ENCODE peak calls at places on chromosome 2, in nine cellular contexts. R, M, S, C, G, J, O, L and I are unnamed samples.

GRCh38 chr2:84285056-84285747 is 173.9 kb downstream of the SUCLG1 start:
- DNase-seq in C (no peak), R (no peak), M (no peak), L (no peak), G (no peak), J (no peak), O (no peak), S (no peak), I (no peak)

GRCh38 chr2:31739156-31739555 is 158.4 kb upstream of the SRD5A2 start:
- DNase-seq in L (no peak), M (no peak), O (no peak), G (no peak), C (no peak), S (no peak), J (no peak), R (no peak), I (no peak)

GRCh38 chr2:3667151-3667631 is 9.2 kb downstream of the ALLC start:
- DNase-seq in R (no peak), J (no peak), L (no peak), O (no peak), G (no peak), C (peak; percentile 57), S (peak; percentile 40), M (no peak), I (no peak)

GRCh38 chr2:206805922-206806607 is 40.7 kb downstream of the FASTKD2 start:
- DNase-seq in S (no peak), M (no peak), L (no peak), O (no peak), J (no peak), R (no peak), C (no peak), G (no peak), I (no peak)

GRCh38 chr2:163878718-163879117 is 142.9 kb upstream of the FIGN start:
- DNase-seq in O (peak; percentile 28), M (peak; percentile 9), R (no peak), S (peak; percentile 71), G (no peak), J (no peak), L (no peak), C (peak; percentile 27), I (no peak)

GRCh38 chr2:64222351-64222750 is 78.1 kb upstream of the PELI1 start:
- DNase-seq in R (peak; percentile 66), C (no peak), O (no peak), S (no peak), L (no peak), G (no peak), M (no peak), J (no peak), I (no peak)

GRCh38 chr2:146642066-146642465 is 1202.8 kb upstream of the ACVR2A start:
- DNase-seq in O (no peak), R (no peak), G (no peak), J (no peak), L (peak; percentile 58), S (no peak), M (no peak), C (no peak), I (no peak)

GRCh38 chr2:104919127-104919526 is 65.2 kb downstream of the POU3F3 start:
- DNase-seq in R (no peak), M (no peak), L (no peak), C (peak; percentile 11), O (peak; percentile 29), S (no peak), J (no peak), G (no peak), I (no peak)

GRCh38 chr2:100200985-100201384 is 58.6 kb upstream of the AFF3 start:
- DNase-seq in J (peak; percentile 21), M (no peak), C (no peak), O (no peak), R (no peak), G (no peak), S (no peak), L (no peak), I (no peak)

GRCh38 chr2:240578488-240578887 is 8.0 kb upstream of the CAPN10 start:
- DNase-seq in O (no peak), J (no peak), G (no peak), L (no peak), C (no peak), S (no peak), M (no peak), R (no peak), I (no peak)

GRCh38 chr2:232211743-232212686 is 166.5 kb upstream of the ALPP start:
- DNase-seq in J (no peak), S (no peak), G (no peak), R (no peak), O (no peak), M (no peak), C (no peak), L (no peak), I (no peak)

GRCh38 chr2:213562539-213563180 is 278.4 kb downstream of the SPAG16 start:
- DNase-seq in G (no peak), L (no peak), S (no peak), C (no peak), J (no peak), O (no peak), R (no peak), M (no peak), I (no peak)

GRCh38 chr2:15154289-15154688 is 406.8 kb downstream of the NBAS start:
- DNase-seq in L (no peak), S (no peak), G (no peak), O (no peak), C (no peak), J (no peak), R (no peak), M (no peak), I (no peak)

DNA sequence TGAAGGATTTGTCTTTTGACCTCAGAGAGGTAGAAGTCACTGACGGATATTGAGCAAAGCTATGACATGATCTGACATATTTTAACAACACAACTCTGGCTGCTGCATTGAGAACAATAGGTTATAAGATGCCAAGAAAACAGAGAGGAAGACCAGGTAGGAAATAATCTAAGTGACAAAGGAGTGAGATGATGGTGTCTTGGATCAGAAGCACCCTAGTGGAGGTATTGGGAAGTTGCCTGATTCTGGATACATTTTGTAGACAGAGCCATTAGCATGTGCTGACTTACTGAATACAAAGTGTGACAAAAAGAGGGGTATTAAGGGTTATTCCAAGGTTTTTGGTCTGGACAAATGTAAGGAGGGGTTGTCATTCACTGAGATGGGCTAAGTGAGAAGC is 1438.1 kb downstream of the DPP10 start:
- DNase-seq in L (no peak), G (no peak), J (no peak), R (no peak), S (no peak), O (no peak), C (no peak), M (no peak), I (no peak)
- TF ChIP-seq CTCF in L (no peak), G (no peak), J (no peak), R (peak; percentile 41), S (peak; percentile 72), O (no peak), C (no peak), M (no peak), I (no peak)

GRCh38 chr2:26471278-26471677 is 6.6 kb downstream of the OTOF start:
- DNase-seq in L (peak; percentile 46), C (no peak), M (no peak), O (no peak), S (no peak), G (no peak), J (no peak), R (no peak), I (no peak)
- TF ChIP-seq CTCF in L (no peak), C (peak; percentile 45), M (no peak), O (no peak), S (peak; percentile 55), G (no peak), J (no peak), R (no peak), I (no peak)

GRCh38 chr2:101777337-101777736 is 79.8 kb downstream of the MAP4K4 start:
- DNase-seq in O (no peak), G (no peak), M (no peak), S (no peak), R (no peak), L (no peak), C (no peak), J (no peak), I (no peak)

GRCh38 chr2:101778102-101778501 is 80.6 kb downstream of the MAP4K4 start:
- DNase-seq in J (no peak), S (no peak), R (no peak), G (no peak), C (no peak), M (no peak), L (no peak), O (no peak), I (no peak)

GRCh38 chr2:101775636-101776035 is 78.1 kb downstream of the MAP4K4 start:
- DNase-seq in L (no peak), J (no peak), C (no peak), S (no peak), O (no peak), G (no peak), M (no peak), R (no peak), I (no peak)

GRCh38 chr2:101775092-101775491 is 77.6 kb downstream of the MAP4K4 start:
- DNase-seq in L (no peak), G (no peak), C (no peak), O (no peak), R (no peak), M (no peak), J (no peak), S (no peak), I (no peak)

DNA sequence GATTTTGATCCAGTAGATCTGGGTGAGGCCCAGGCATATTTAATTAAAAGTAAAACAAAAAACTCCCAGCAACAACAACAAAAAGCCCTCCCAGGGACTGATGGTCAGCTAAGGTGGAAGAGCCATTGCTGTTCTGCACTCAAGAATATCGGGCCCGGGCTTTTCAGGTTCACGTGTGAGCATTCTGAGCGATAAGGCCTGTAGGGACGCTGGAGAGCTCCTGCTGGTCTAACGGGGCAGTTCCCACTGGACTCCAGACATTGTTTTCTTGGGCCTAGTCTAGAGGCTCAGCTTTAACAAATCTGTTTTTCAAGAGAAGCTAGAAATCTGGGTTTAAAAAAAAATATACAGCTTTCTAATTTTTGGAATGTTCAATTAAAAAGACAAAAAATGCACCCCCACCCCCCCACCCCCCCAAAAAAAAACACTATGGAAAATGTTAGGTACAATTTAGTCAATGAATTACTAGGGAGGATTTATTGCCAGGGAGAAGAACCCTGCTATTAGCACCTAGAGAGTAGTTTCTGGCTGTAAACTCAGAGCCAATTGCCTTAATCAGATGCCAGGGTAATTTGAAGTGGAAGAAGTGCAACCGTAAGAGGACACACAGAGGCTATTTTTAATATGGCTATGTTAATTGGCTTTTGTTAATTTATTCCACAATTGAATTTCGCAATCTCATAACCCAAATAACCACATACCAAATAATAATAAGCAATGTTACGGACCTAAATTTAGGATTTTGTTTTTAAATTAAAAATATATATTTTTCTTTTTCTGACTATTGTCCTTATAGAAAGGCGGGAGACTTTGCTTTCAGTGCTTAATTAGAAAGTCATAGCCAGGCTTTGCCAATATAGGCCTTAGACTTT is 78.9 kb downstream of the MAP4K4 start:
- DNase-seq in C (no peak), G (no peak), R (no peak), S (no peak), L (no peak), M (no peak), J (no peak), O (no peak), I (no peak)
- TF ChIP-seq CTCF in C (peak; percentile 30), G (no peak), R (no peak), S (peak; percentile 59), L (no peak), M (no peak), J (peak; percentile 10), O (no peak), I (no peak)

DNA sequence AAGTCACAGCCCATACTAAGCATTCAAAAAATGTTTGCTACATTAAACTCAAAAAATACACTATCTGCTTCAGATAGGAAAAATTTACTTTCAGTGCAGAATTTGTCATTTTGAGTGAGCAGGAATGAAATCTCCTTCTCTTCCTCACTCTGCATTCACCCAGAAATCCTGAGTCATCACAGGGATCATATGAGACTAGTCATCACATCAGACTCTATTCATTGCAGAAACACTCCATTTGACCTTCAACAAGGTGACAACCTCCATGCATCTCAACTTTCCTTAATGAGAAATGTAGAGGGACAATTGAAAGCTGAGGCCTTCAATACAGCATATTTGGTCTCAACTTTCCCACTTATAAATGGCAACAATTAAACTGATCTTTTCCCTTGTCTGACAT is 130.4 kb upstream of the CYP26B1 start:
- DNase-seq in O (no peak), C (no peak), J (no peak), G (no peak), R (no peak), L (no peak), M (no peak), S (no peak), I (no peak)
- TF ChIP-seq CTCF in O (no peak), C (no peak), J (no peak), G (no peak), R (no peak), L (no peak), M (no peak), S (no peak), I (no peak)